ENCODE peak calls at places on chromosome 4, in nine cellular contexts. N, K, R, Q, P, I, B, C and X are unnamed samples.
A peak's percentile ranks its signal among the peaks of the same experiment; 100 is the strongest.

GRCh38 chr4:105709081-105709450 is 482 bp downstream of the GSTCD start:
- DNase-seq in N (peak; percentile 3), K (no peak), R (peak; percentile 30), Q (no peak), P (no peak), I (peak; percentile 5), B (no peak), C (no peak), X (no peak)

GRCh38 chr4:55125087-55125721 is at the start of gene KDR:
- DNase-seq in N (no peak), K (peak; percentile 15), R (peak; percentile 50), Q (no peak), P (no peak), I (no peak), B (peak; percentile 46), C (peak; percentile 44), X (peak; percentile 76)

GRCh38 chr4:88818650-88819470 is 121.2 kb upstream of the NAP1L5 start:
- DNase-seq in N (peak; percentile 10), K (no peak), R (peak; percentile 70), Q (no peak), P (no peak), I (peak; percentile 46), B (peak; percentile 57), C (no peak), X (peak; percentile 41)

GRCh38 chr4:1502976-1503375 is 96.7 kb upstream of the NKX1-1 start:
- DNase-seq in N (no peak), K (no peak), R (no peak), Q (peak; percentile 58), P (no peak), I (no peak), B (no peak), C (no peak), X (peak; percentile 12)

GRCh38 chr4:147071341-147071740 is 125.7 kb upstream of the TTC29 start:
- DNase-seq in N (no peak), K (no peak), R (no peak), Q (no peak), P (no peak), I (no peak), B (no peak), C (no peak), X (no peak)

GRCh38 chr4:66636321-66636720 is 909.0 kb downstream of the CENPC start:
- DNase-seq in N (no peak), K (no peak), R (no peak), Q (no peak), P (no peak), I (no peak), B (no peak), C (no peak), X (no peak)

GRCh38 chr4:183140911-183141320 is 41.9 kb downstream of the WWC2 start:
- DNase-seq in N (no peak), K (no peak), R (no peak), Q (no peak), P (no peak), I (no peak), B (no peak), C (no peak), X (no peak)

GRCh38 chr4:59969909-59970308 is 1230.2 kb upstream of the ADGRL3 start:
- DNase-seq in N (no peak), K (no peak), R (no peak), Q (no peak), P (no peak), I (no peak), B (no peak), C (no peak), X (no peak)

GRCh38 chr4:166162327-166162726 is 289.3 kb downstream of the TLL1 start:
- DNase-seq in N (no peak), K (no peak), R (no peak), Q (no peak), P (no peak), I (no peak), B (no peak), C (no peak), X (no peak)

GRCh38 chr4:15376594-15376993 is 51.2 kb upstream of the C1QTNF7 start:
- DNase-seq in N (peak; percentile 5), K (no peak), R (no peak), Q (no peak), P (no peak), I (no peak), B (no peak), C (no peak), X (no peak)

GRCh38 chr4:54433686-54434085 is 204.6 kb downstream of the PDGFRA start:
- DNase-seq in N (no peak), K (no peak), R (no peak), Q (no peak), P (no peak), I (no peak), B (no peak), C (no peak), X (no peak)

GRCh38 chr4:181761130-181761529 is 482.1 kb upstream of the TENM3 start:
- DNase-seq in N (no peak), K (no peak), R (no peak), Q (no peak), P (no peak), I (no peak), B (no peak), C (no peak), X (no peak)

GRCh38 chr4:89610236-89610635 is 226.7 kb downstream of the SNCA start:
- DNase-seq in N (no peak), K (no peak), R (no peak), Q (no peak), P (no peak), I (no peak), B (no peak), C (no peak), X (no peak)

GRCh38 chr4:54077812-54078211 is 13.4 kb upstream of the CHIC2 start:
- DNase-seq in N (no peak), K (no peak), R (no peak), Q (no peak), P (no peak), I (no peak), B (no peak), C (no peak), X (no peak)

GRCh38 chr4:53450773-53451172 is 73.3 kb downstream of the FIP1L1 start:
- DNase-seq in N (no peak), K (no peak), R (no peak), Q (no peak), P (no peak), I (no peak), B (no peak), C (no peak), X (no peak)

GRCh38 chr4:139030614-139031235 is 15.1 kb downstream of the NOCT start:
- DNase-seq in N (peak; percentile 35), K (peak; percentile 56), R (peak; percentile 88), Q (no peak), P (no peak), I (peak; percentile 92), B (peak; percentile 79), C (peak; percentile 80), X (peak; percentile 70)

GRCh38 chr4:152983774-152984411 is 47.8 kb downstream of the FHDC1 start:
- DNase-seq in N (no peak), K (no peak), R (no peak), Q (peak; percentile 41), P (no peak), I (no peak), B (no peak), C (no peak), X (no peak)

GRCh38 chr4:48162162-48162561 is 28.1 kb upstream of the TXK start:
- DNase-seq in N (no peak), K (no peak), R (no peak), Q (no peak), P (no peak), I (no peak), B (no peak), C (no peak), X (no peak)

GRCh38 chr4:45036677-45037076 is 310.3 kb upstream of the GNPDA2 start:
- DNase-seq in N (no peak), K (no peak), R (no peak), Q (no peak), P (no peak), I (no peak), B (no peak), C (no peak), X (no peak)

GRCh38 chr4:56261027-56261426 is 126.3 kb downstream of the AASDH start:
- DNase-seq in N (no peak), K (no peak), R (no peak), Q (no peak), P (no peak), I (no peak), B (no peak), C (no peak), X (no peak)
- H3K4me1 ChIP-seq in N (no peaks in the 10 kb centered on the region), K (no peaks in the 10 kb centered on the region), R (peaks cover 3% of the 10 kb centered on the region), Q (no peaks in the 10 kb centered on the region), P (no peaks in the 10 kb centered on the region), I (no peaks in the 10 kb centered on the region), B (no peaks in the 10 kb centered on the region), C (no peaks in the 10 kb centered on the region), X (no peaks in the 10 kb centered on the region)

GRCh38 chr4:51842554-51843308 is at the start of gene DCUN1D4:
- DNase-seq in N (peak; percentile 96), K (peak; percentile 99), R (peak; percentile 100), Q (peak; percentile 100), P (peak; percentile 98), I (peak; percentile 99), B (peak; percentile 100), C (peak; percentile 100), X (peak; percentile 100)
- TF ChIP-seq POLR2A in N (peak; percentile 47), K (peak; percentile 82), R (peak; percentile 49), Q (no peak), P (peak; percentile 80), I (peak; percentile 68), B (peak; percentile 15), C (peak; percentile 62), X (peak; percentile 76)

DNA sequence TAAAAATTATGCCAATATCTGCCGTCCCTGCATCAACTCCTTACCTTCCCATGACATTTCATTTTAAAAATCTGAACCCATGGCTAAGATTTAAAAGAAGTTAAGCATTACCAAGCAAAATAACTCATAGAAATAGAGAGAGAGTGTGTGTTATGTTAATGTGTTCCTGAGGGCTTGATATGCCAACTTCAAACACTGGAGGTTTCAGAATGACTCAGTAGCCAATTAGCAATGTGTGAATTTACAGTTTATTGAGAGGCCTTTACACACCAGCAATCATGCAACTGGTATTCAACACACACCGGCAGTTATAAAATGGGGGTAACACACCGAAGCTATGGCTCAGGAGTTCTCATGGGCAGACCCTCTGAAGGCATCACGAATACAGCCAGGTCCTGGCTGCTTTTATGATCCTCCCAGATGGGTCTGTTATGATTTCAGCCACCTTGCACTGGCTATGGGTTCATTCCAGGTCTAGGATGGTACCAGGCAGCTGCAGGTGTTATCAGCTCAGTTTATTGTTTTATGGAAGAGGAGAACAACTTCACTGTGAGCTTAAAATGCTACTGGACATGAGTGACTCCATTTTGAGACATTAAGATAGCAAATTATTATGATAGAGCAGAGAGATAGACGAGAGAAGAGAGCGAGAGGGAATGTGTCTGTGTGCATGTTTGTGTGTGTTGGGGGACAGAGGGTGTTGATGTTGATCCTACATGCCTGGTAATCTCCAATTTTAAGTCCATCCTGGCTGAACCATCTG is 820.4 kb downstream of the FSTL5 start:
- DNase-seq in N (no peak), K (no peak), R (no peak), Q (no peak), P (no peak), I (no peak), B (no peak), C (no peak), X (no peak)
- TF ChIP-seq CTCF in N (no peak), K (no peak), R (no peak), Q (no peak), P (no peak), I (no peak), B (no peak), C (no peak), X (no peak)

DNA sequence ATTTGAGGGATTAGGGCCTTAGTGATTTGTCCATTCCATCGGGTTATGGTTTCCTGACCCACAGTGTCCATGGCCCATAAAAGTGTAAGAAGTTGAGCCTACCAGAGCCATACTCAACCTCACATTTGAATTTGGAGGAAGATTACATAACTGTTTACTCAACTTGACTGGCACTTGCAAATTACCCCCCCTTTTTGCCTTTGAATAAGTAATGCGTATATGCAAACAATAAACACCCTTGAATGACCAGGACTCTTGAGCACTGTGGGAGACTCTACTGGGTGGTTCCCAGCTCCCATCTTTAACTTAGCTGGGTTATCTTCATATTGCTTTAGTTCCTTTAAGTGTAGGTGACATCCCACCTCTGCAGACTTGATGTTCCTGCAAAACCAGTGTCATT is 30.6 kb upstream of the STIM2 start:
- DNase-seq in N (no peak), K (no peak), R (no peak), Q (no peak), P (no peak), I (no peak), B (no peak), C (no peak), X (no peak)
- H3K4me1 ChIP-seq in N (no peaks in the 10 kb centered on the region), K (no peaks in the 10 kb centered on the region), R (no peaks in the 10 kb centered on the region), Q (peaks cover 16% of the 10 kb centered on the region), P (no peaks in the 10 kb centered on the region), I (no peaks in the 10 kb centered on the region), B (no peaks in the 10 kb centered on the region), C (no peaks in the 10 kb centered on the region), X (no peaks in the 10 kb centered on the region)